ENCODE peak calls at places on chromosome 6, in five cellular contexts. P, Q, E, V and Z are unnamed samples.

GRCh38 chr6:122400121-122400450 is 634 bp downstream of the HSF2 start:
- DNase-seq in P (peak), E (no peak), Q (peak), V (no peak), Z (peak)

GRCh38 chr6:42424906-42425474 is 26.7 kb downstream of the TRERF1 start:
- DNase-seq in E (no peak), Q (no peak), V (no peak), P (no peak), Z (no peak)

GRCh38 chr6:96547654-96548053 is 15.3 kb upstream of the FHL5 start:
- DNase-seq in Q (no peak), E (no peak), V (no peak), P (no peak), Z (no peak)

GRCh38 chr6:33926451-33926850 is 122.6 kb upstream of the MLN start:
- DNase-seq in Q (no peak), P (peak), E (no peak), V (peak), Z (peak)

GRCh38 chr6:141610741-141611140 is 522.0 kb upstream of the GJE1 start:
- DNase-seq in P (peak), V (peak), E (peak), Q (no peak), Z (peak)

GRCh38 chr6:117506180-117506835 is 23.8 kb downstream of the DCBLD1 start:
- DNase-seq in P (no peak), V (peak), Q (no peak), E (peak), Z (no peak)

GRCh38 chr6:143980921-143981320 is 27.1 kb downstream of the PLAGL1 start:
- DNase-seq in V (no peak), E (no peak), P (no peak), Q (no peak), Z (no peak)

GRCh38 chr6:44219053-44219814 is 2.5 kb downstream of the MYMX start:
- DNase-seq in Q (peak), P (peak), V (peak), E (peak), Z (peak)

GRCh38 chr6:23498013-23498412 is 628.0 kb upstream of the NRSN1 start:
- DNase-seq in E (no peak), P (no peak), V (peak), Q (no peak), Z (no peak)

GRCh38 chr6:159948199-159948598 is 20.7 kb upstream of the IGF2R start:
- DNase-seq in Q (no peak), P (no peak), E (no peak), V (no peak), Z (no peak)

GRCh38 chr6:112269165-112269564 is 14.8 kb upstream of the LAMA4 start:
- DNase-seq in E (peak), Q (no peak), P (peak), V (peak), Z (peak)

GRCh38 chr6:32982084-32982701 is 13.8 kb downstream of the BRD2 start:
- DNase-seq in P (peak), Q (no peak), E (no peak), V (no peak), Z (no peak)

GRCh38 chr6:170143401-170144150 is 147.3 kb downstream of the DLL1 start:
- DNase-seq in V (no peak), E (no peak), Q (peak), P (no peak), Z (no peak)

GRCh38 chr6:97865612-97866011 is 582.6 kb upstream of the MMS22L start:
- DNase-seq in P (no peak), V (no peak), E (no peak), Q (no peak), Z (no peak)

GRCh38 chr6:109513571-109514071 is 30.6 kb upstream of the ZBTB24 start:
- DNase-seq in P (peak), V (no peak), Q (no peak), E (peak), Z (peak)

GRCh38 chr6:132669690-132670291 is 10.8 kb upstream of the TAAR1 start:
- DNase-seq in P (peak), V (peak), E (peak), Q (no peak), Z (peak)

GRCh38 chr6:157272866-157273755 is 50.2 kb downstream of the TMEM242 start:
- DNase-seq in P (peak), V (no peak), Q (no peak), E (no peak), Z (no peak)

GRCh38 chr6:30752164-30752927 is 8.0 kb upstream of the IER3 start:
- DNase-seq in Q (peak), V (peak), P (peak), E (peak), Z (peak)

GRCh38 chr6:87436435-87436834 is 28.7 kb downstream of the CFAP206 start:
- DNase-seq in E (peak), V (peak), P (peak), Q (no peak), Z (peak)

GRCh38 chr6:133991096-133991593 is 38.1 kb downstream of the TBPL1 start:
- DNase-seq in E (peak), V (peak), P (peak), Q (no peak), Z (peak)

GRCh38 chr6:105398859-105399258 is 4.0 kb downstream of the PREP start:
- DNase-seq in V (no peak), E (no peak), P (no peak), Q (no peak), Z (no peak)

GRCh38 chr6:113439861-113440260 is 417.3 kb upstream of the MARCKS start:
- DNase-seq in Q (no peak), P (no peak), E (no peak), V (no peak), Z (no peak)

GRCh38 chr6:146905313-146905712 is 298.9 kb upstream of the STXBP5 start:
- DNase-seq in V (no peak), P (peak), Q (no peak), E (peak), Z (peak)

GRCh38 chr6:20744911-20745557 is 210.8 kb downstream of the CDKAL1 start:
- DNase-seq in P (no peak), V (no peak), Q (no peak), E (no peak), Z (no peak)

GRCh38 chr6:149127212-149127611 is 190.3 kb upstream of the TAB2 start:
- DNase-seq in P (peak), E (peak), V (no peak), Q (no peak), Z (peak)

GRCh38 chr6:103177800-103178199 is 1681.9 kb downstream of the HACE1 start:
- DNase-seq in V (no peak), E (no peak), Q (no peak), P (no peak), Z (no peak)

GRCh38 chr6:125789576-125790402 is 971 bp upstream of the NCOA7 start:
- DNase-seq in E (peak), Q (peak), P (peak), V (peak), Z (peak)

GRCh38 chr6:48111143-48111506 is at the start of gene PTCHD4:
- DNase-seq in Q (no peak), E (peak), P (peak), V (peak), Z (no peak)

GRCh38 chr6:155782320-155782730 is 326.7 kb upstream of the NOX3 start:
- DNase-seq in E (peak), P (peak), V (peak), Q (no peak), Z (peak)

GRCh38 chr6:132961122-132961521 is 146.8 kb downstream of the RPS12 start:
- DNase-seq in V (peak), E (no peak), P (peak), Q (no peak), Z (peak)

GRCh38 chr6:167748046-167748445 is 78.7 kb upstream of the AFDN start:
- DNase-seq in P (no peak), V (no peak), Q (no peak), E (no peak), Z (no peak)

GRCh38 chr6:69914015-69914485 is 47.7 kb downstream of the COL19A1 start:
- DNase-seq in Q (no peak), V (no peak), E (no peak), P (no peak), Z (no peak)

GRCh38 chr6:155146205-155146604 is 117.6 kb upstream of the CLDN20 start:
- DNase-seq in Q (no peak), E (no peak), V (no peak), P (peak), Z (no peak)

GRCh38 chr6:45148711-45149341 is 179.3 kb upstream of the RUNX2 start:
- DNase-seq in E (no peak), Q (no peak), V (peak), P (no peak), Z (no peak)

GRCh38 chr6:34231566-34232336 is 4.9 kb upstream of the HMGA1 start:
- DNase-seq in E (no peak), P (no peak), V (no peak), Q (no peak), Z (no peak)